ENCODE peak calls at places on chromosome 11, in eight cellular contexts. Z is astrocyte of the spinal cord; E is bronchial epithelial cell; F is AG04450; O is fibroblast of the aortic adventitia; V is A549; X is H9; A is activated CD8-positive, alpha-beta T cell treated with anti-CD3 and anti-CD28 coated beads for 36 hours. K is an unnamed sample.
A peak's percentile ranks its signal among the peaks of the same experiment; 100 is the strongest.

GRCh38 chr11:83054001-83054400 is 17.7 kb downstream of the RAB30 start:
- DNase-seq in F (no peak), V (no peak), X (no peak), A (no peak), E (no peak), O (no peak), Z (no peak), K (no peak)

GRCh38 chr11:71580057-71581003 is 2.3 kb downstream of the KRTAP5-11 start:
- DNase-seq in Z (peak; percentile 70), F (peak; percentile 32), X (peak; percentile 75), E (peak; percentile 47), V (peak; percentile 65), A (peak; percentile 28), O (peak; percentile 79), K (peak; percentile 28)

GRCh38 chr11:69837791-69838190 is 18.6 kb upstream of the FGF3 start:
- DNase-seq in Z (no peak), O (no peak), E (no peak), X (no peak), A (no peak), V (no peak), F (no peak), K (no peak)

GRCh38 chr11:109853156-109853776 is 239.9 kb upstream of the ZC3H12C start:
- DNase-seq in F (peak; percentile 63), E (peak; percentile 83), V (no peak), A (peak; percentile 4), Z (peak; percentile 88), X (no peak), O (peak; percentile 92), K (peak; percentile 70)

GRCh38 chr11:72648737-72649136 is 25.5 kb downstream of the PDE2A start:
- DNase-seq in F (no peak), E (no peak), X (no peak), A (no peak), Z (no peak), O (no peak), V (no peak), K (no peak)

GRCh38 chr11:61090521-61090920 is 11.8 kb upstream of the CD5 start:
- DNase-seq in A (no peak), V (no peak), Z (no peak), X (no peak), F (no peak), E (no peak), O (no peak), K (no peak)

GRCh38 chr11:80297808-80298460 is 857.1 kb upstream of the TENM4 start:
- DNase-seq in V (no peak), F (peak; percentile 15), Z (peak; percentile 87), E (peak; percentile 92), A (no peak), O (no peak), X (no peak), K (no peak)

GRCh38 chr11:92827132-92827531 is 142.3 kb upstream of the MTNR1B start:
- DNase-seq in V (no peak), X (no peak), A (no peak), Z (peak; percentile 19), E (no peak), F (no peak), O (no peak), K (no peak)

GRCh38 chr11:106271686-106272085 is 194.2 kb downstream of the AASDHPPT start:
- DNase-seq in V (no peak), O (peak; percentile 37), F (no peak), X (no peak), A (no peak), Z (peak; percentile 19), E (peak; percentile 26), K (no peak)

GRCh38 chr11:67468056-67468455 is 995 bp downstream of the TMEM134 start:
- DNase-seq in E (peak; percentile 86), V (no peak), A (peak; percentile 61), O (peak; percentile 14), X (no peak), Z (no peak), F (no peak), K (no peak)

GRCh38 chr11:124984512-124984854 is 30.5 kb downstream of the CCDC15 start:
- DNase-seq in A (no peak), E (no peak), X (no peak), F (no peak), O (no peak), Z (no peak), V (no peak), K (no peak)

GRCh38 chr11:123430736-123431356 is 777 bp downstream of the GRAMD1B start:
- DNase-seq in F (no peak), O (peak; percentile 49), E (peak; percentile 32), Z (peak; percentile 60), V (peak; percentile 49), A (peak; percentile 82), X (peak; percentile 66), K (no peak)

GRCh38 chr11:2092464-2092910 is 46.7 kb downstream of the IGF2 start:
- DNase-seq in V (no peak), F (no peak), X (no peak), Z (no peak), E (no peak), O (no peak), A (no peak), K (no peak)

GRCh38 chr11:2090172-2091111 is 48.7 kb downstream of the IGF2 start:
- DNase-seq in V (no peak), E (no peak), O (no peak), F (no peak), X (peak; percentile 15), Z (no peak), A (no peak), K (no peak)

GRCh38 chr11:2091786-2092463 is 47.3 kb downstream of the IGF2 start:
- DNase-seq in F (no peak), V (no peak), A (no peak), Z (no peak), X (no peak), O (no peak), E (no peak), K (no peak)

GRCh38 chr11:2089536-2090165 is 49.5 kb downstream of the IGF2 start:
- DNase-seq in O (peak; percentile 7), Z (peak; percentile 35), A (peak; percentile 61), E (peak; percentile 40), F (no peak), X (peak; percentile 81), V (peak; percentile 70), K (no peak)

DNA sequence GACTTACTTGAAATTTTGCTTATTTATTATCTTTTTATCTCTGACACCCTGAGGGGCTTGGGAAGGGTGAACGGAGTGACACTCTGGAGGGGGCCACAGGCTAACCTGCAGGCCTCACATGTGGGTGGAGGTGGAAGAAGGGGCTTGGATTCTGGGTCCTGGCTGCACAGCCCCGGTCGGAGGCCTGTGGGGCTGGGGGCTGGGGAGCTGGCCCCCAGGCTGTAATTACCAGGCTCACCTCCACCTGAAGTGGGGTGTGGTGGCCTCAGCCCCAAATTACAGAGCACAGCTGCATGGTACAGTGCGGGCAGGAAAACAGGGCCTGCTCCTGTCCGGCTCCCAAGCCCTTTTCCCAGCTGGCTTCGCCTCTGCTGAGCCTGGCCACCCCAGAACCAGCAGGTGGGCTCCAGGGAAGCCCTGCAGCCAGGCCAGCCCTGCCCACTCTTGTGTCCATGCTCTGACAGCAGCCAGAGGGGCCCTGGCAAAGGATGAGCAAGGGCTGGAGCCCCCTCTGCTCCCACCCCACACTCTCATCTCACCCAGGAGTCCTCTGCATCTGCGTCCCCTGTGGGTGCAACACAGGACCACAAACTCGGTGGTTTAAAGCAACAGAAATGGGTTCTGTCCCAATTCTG is 48.0 kb downstream of the IGF2 start:
- DNase-seq in F (no peak), A (no peak), X (peak; percentile 15), Z (no peak), E (no peak), O (no peak), V (no peak), K (no peak)
- TF ChIP-seq CTCF in F (no peak), A (no peak), X (no peak), Z (no peak), E (no peak), O (no peak), V (no peak), K (no peak)

GRCh38 chr11:113137735-113138529 is 176.5 kb upstream of the TTC12 start:
- DNase-seq in A (no peak), V (no peak), E (no peak), F (no peak), Z (no peak), O (no peak), X (no peak), K (no peak)

GRCh38 chr11:113142508-113142907 is 171.9 kb upstream of the TTC12 start:
- DNase-seq in O (no peak), Z (no peak), V (no peak), E (no peak), A (no peak), X (no peak), F (no peak), K (no peak)

GRCh38 chr11:113134605-113135004 is 173.4 kb downstream of the NCAM1 start:
- DNase-seq in X (no peak), E (peak; percentile 63), V (no peak), O (no peak), A (no peak), F (no peak), Z (no peak), K (no peak)

GRCh38 chr11:113141010-113141409 is 173.4 kb upstream of the TTC12 start:
- DNase-seq in Z (no peak), O (no peak), F (no peak), V (no peak), A (no peak), X (no peak), E (no peak), K (no peak)

DNA sequence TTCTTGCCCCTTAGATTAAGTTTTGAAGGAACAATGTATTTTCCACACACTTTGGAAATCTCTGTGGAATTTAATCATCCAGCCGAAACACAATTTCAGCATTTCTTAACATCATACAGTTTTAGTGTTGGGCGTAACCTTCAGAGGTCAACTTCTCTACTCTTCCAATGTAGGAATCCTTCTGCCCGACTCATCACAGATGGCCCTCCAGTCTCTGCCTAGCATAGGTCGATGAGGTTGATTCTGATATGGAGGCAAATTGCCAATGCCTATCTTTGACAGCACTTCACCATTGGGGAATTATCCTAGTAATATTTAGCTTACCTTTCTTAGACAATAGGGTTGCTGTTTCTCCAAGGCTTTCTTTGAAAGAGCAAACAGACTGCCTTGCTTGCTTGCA is 175.7 kb upstream of the TTC12 start:
- DNase-seq in V (no peak), O (peak; percentile 2), F (no peak), E (no peak), A (no peak), Z (no peak), X (no peak), K (no peak)
- TF ChIP-seq CTCF in V (no peak), O (no peak), F (no peak), E (no peak), A (no peak), Z (no peak), X (no peak), K (no peak)

GRCh38 chr11:126874831-126875230 is 125.7 kb downstream of the KIRREL3 start:
- DNase-seq in F (no peak), V (no peak), O (no peak), X (peak; percentile 46), A (no peak), Z (no peak), E (no peak), K (no peak)
- TF ChIP-seq CTCF in F (no peak), V (peak; percentile 12), O (no peak), X (peak; percentile 68), A (no peak), Z (peak; percentile 27), E (no peak), K (peak; percentile 2)

DNA sequence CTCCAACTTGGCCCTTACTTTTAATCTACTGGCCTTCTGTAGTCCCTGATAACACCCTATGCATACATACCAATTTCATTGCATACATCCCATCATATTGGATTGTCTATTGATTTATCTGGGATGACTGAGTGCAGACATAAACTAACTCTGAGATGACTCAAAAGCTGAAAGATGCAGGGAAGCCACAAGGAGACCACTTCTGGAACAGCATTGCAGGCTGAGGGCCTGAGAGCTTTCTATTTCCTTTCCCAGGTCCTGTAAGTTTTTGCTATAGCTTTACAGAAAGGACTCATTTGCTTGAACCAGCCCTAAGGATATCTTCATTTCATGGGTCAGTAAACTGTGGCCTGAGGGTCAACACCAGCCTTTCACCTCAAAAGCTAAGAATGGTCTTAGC is 15.1 kb upstream of the SPON1 start:
- DNase-seq in A (no peak), V (no peak), X (no peak), O (no peak), F (no peak), Z (peak; percentile 19), E (no peak), K (no peak)
- TF ChIP-seq CTCF in A (no peak), V (no peak), X (no peak), O (no peak), F (no peak), Z (no peak), E (no peak), K (no peak)

K was measured in AG09319.